ENCODE peak calls at places on chromosomes 2 and 18, in eight cellular contexts. K is activated CD8-positive, alpha-beta memory T cell treated with anti-CD3 and anti-CD28 coated beads for 24 hours; S is Daoy; E is pancreas; J is amniotic stem cell; O is left colon; X is HepG2; F is RWPE1. Z is an unnamed sample.

GRCh38 chr2:171958475-171958874 is 36.2 kb downstream of the HAT1 start:
- DNase-seq in E (no peak), F (peak), X (no peak), O (no peak), S (no peak), K (no peak), J (peak), Z (no peak)

GRCh38 chr18:63290456-63291200 is 28.9 kb downstream of the BCL2 start:
- DNase-seq in E (no peak), K (no peak), X (no peak), S (no peak), O (no peak), F (no peak), J (no peak), Z (no peak)

GRCh38 chr2:207632575-207633492 is 7.6 kb upstream of the METTL21A start:
- DNase-seq in F (peak), J (no peak), O (no peak), X (peak), S (peak), K (no peak), E (no peak), Z (peak)

GRCh38 chr2:54402350-54402749 is 53.8 kb upstream of the SPTBN1 start:
- DNase-seq in O (no peak), S (peak), J (no peak), K (no peak), F (no peak), X (peak), E (no peak), Z (peak)

GRCh38 chr2:196431957-196432356 is 207.6 kb upstream of the CCDC150 start:
- DNase-seq in K (no peak), X (peak), J (no peak), O (no peak), S (peak), E (no peak), F (peak), Z (no peak)

GRCh38 chr2:45470531-45470930 is 140.5 kb downstream of the SRBD1 start:
- DNase-seq in O (no peak), X (no peak), E (no peak), K (no peak), S (no peak), J (no peak), F (no peak), Z (no peak)

GRCh38 chr2:239882335-239882734 is 142.8 kb downstream of the NDUFA10 start:
- DNase-seq in J (no peak), O (peak), F (peak), E (peak), S (no peak), X (peak), K (peak), Z (peak)

GRCh38 chr18:69948919-69949537 is 1.4 kb upstream of the CD226 start:
- DNase-seq in X (no peak), J (no peak), E (no peak), F (no peak), S (no peak), O (peak), K (peak), Z (no peak)

GRCh38 chr18:48123965-48124364 is 193.5 kb upstream of the SMAD2 start:
- DNase-seq in F (no peak), E (no peak), S (no peak), X (no peak), K (no peak), J (no peak), O (no peak), Z (no peak)

GRCh38 chr2:45874324-45874723 is 222.8 kb downstream of the PRKCE start:
- DNase-seq in J (no peak), E (peak), K (no peak), O (peak), F (no peak), X (no peak), S (no peak), Z (no peak)

GRCh38 chr2:69309336-69310048 is 77.5 kb downstream of the GFPT1 start:
- DNase-seq in J (no peak), O (peak), E (no peak), K (no peak), X (no peak), S (no peak), F (no peak), Z (peak)

GRCh38 chr2:73176881-73177644 is 25.3 kb upstream of the NOTO start:
- DNase-seq in O (peak), F (peak), J (peak), E (peak), K (peak), S (peak), X (peak), Z (peak)

GRCh38 chr2:68643011-68643873 is at the start of gene PROKR1:
- DNase-seq in K (peak), X (no peak), S (peak), F (peak), J (no peak), O (peak), E (peak), Z (peak)

GRCh38 chr2:215430528-215431187 is 5.2 kb downstream of the FN1 start:
- DNase-seq in E (no peak), S (no peak), K (no peak), X (no peak), O (no peak), J (no peak), F (no peak), Z (no peak)

GRCh38 chr18:78913830-78914585 is 65.6 kb upstream of the SALL3 start:
- DNase-seq in K (peak), J (no peak), S (no peak), E (peak), F (no peak), O (no peak), X (no peak), Z (no peak)

GRCh38 chr18:58313491-58314032 is 269.5 kb downstream of the NEDD4L start:
- DNase-seq in K (no peak), E (peak), F (no peak), O (peak), S (peak), J (no peak), X (peak), Z (no peak)

GRCh38 chr2:210915912-210916311 is 359.5 kb downstream of the CPS1 start:
- DNase-seq in F (no peak), X (peak), J (no peak), K (no peak), O (no peak), E (no peak), S (no peak), Z (no peak)